ENCODE peak calls at places on chromosomes 1 and 21, in seven cellular contexts. D, M, N, U, T, G and F are unnamed samples.

GRCh38 chr21:14687277-14687642 is 141.1 kb upstream of the SAMSN1 start:
- DNase-seq in T (no peak), N (no peak), D (no peak), M (no peak), G (no peak), U (no peak), F (no peak)

GRCh38 chr1:84780000-84780716 is 89.9 kb upstream of the SSX2IP start:
- DNase-seq in M (no peak), T (no peak), D (peak), N (no peak), U (no peak), G (no peak), F (peak)

GRCh38 chr1:78237364-78237916 is 191.7 kb downstream of the GIPC2 start:
- DNase-seq in M (no peak), N (no peak), D (no peak), U (peak), G (no peak), T (no peak), F (peak)

GRCh38 chr1:163692266-163692665 is 370.5 kb downstream of the NUF2 start:
- DNase-seq in G (no peak), T (no peak), D (no peak), M (no peak), U (no peak), N (no peak), F (no peak)

GRCh38 chr1:182428043-182428442 is 21.9 kb upstream of the RGSL1 start:
- DNase-seq in G (no peak), M (no peak), D (no peak), T (no peak), N (no peak), U (no peak), F (no peak)

GRCh38 chr1:202576816-202577215 is 133.4 kb downstream of the SYT2 start:
- DNase-seq in U (no peak), G (no peak), M (no peak), N (no peak), D (no peak), T (no peak), F (peak)

GRCh38 chr1:215076312-215076711 is 6.2 kb upstream of the KCNK2 start:
- DNase-seq in U (no peak), N (no peak), G (no peak), D (no peak), T (peak), M (no peak), F (no peak)

GRCh38 chr1:48061162-48062136 is 64.3 kb upstream of the TRABD2B start:
- DNase-seq in G (peak), D (no peak), M (no peak), T (peak), N (no peak), U (peak), F (peak)

GRCh38 chr1:42085596-42085995 is 67.6 kb upstream of the GUCA2B start:
- DNase-seq in T (no peak), N (no peak), D (no peak), U (no peak), G (no peak), M (no peak), F (no peak)

GRCh38 chr1:64516301-64516700 is 46.4 kb downstream of the CACHD1 start:
- DNase-seq in M (no peak), N (no peak), G (no peak), U (no peak), D (no peak), T (no peak), F (no peak)

GRCh38 chr1:76871355-76871974 is 4.2 kb downstream of the ST6GALNAC5 start:
- DNase-seq in U (no peak), N (no peak), T (no peak), M (no peak), G (no peak), D (no peak), F (no peak)

GRCh38 chr1:168085401-168085872 is 51.3 kb downstream of the GPR161 start:
- DNase-seq in D (peak), U (no peak), T (no peak), G (no peak), N (no peak), M (no peak), F (peak)

GRCh38 chr21:34875830-34876229 is 173.3 kb downstream of the RUNX1 start:
- DNase-seq in G (no peak), N (no peak), D (no peak), U (no peak), T (no peak), M (no peak), F (no peak)

GRCh38 chr1:211326528-211327340 is at the start of gene TRAF5:
- DNase-seq in D (peak), G (no peak), U (peak), T (peak), M (no peak), N (peak), F (peak)

GRCh38 chr1:41621791-41622190 is 137.3 kb upstream of the EDN2 start:
- DNase-seq in D (peak), G (no peak), N (no peak), M (no peak), T (no peak), U (no peak), F (no peak)

GRCh38 chr1:92442351-92442750 is 44.4 kb downstream of the GFI1 start:
- DNase-seq in G (no peak), M (no peak), T (no peak), N (no peak), D (no peak), U (no peak), F (no peak)

GRCh38 chr1:179034720-179035119 is 9.0 kb downstream of the FAM20B start:
- DNase-seq in T (no peak), N (no peak), M (no peak), D (no peak), G (no peak), U (no peak), F (no peak)

GRCh38 chr1:248786106-248786665 is 30.6 kb upstream of the LYPD8 start:
- DNase-seq in D (no peak), G (no peak), M (no peak), U (no peak), N (no peak), T (no peak), F (no peak)

GRCh38 chr1:79079770-79080169 is 73.2 kb upstream of the ADGRL4 start:
- DNase-seq in G (no peak), U (no peak), T (no peak), N (no peak), M (no peak), D (no peak), F (no peak)

GRCh38 chr1:218462116-218462515 is 117.0 kb downstream of the TGFB2 start:
- DNase-seq in T (no peak), U (no peak), G (no peak), D (no peak), N (no peak), M (no peak), F (no peak)

GRCh38 chr1:238451006-238451405 is 560.3 kb upstream of the ZP4 start:
- DNase-seq in M (no peak), D (no peak), N (no peak), U (no peak), G (no peak), T (no peak), F (no peak)

GRCh38 chr1:31699341-31699891 is 4.4 kb downstream of the COL16A1 start:
- DNase-seq in U (no peak), T (peak), G (no peak), N (peak), M (no peak), D (no peak), F (no peak)

GRCh38 chr1:17059391-17060128 is 5.7 kb upstream of the SDHB start:
- DNase-seq in D (no peak), N (peak), G (peak), T (peak), M (no peak), U (peak), F (peak)

GRCh38 chr1:174039069-174039468 is 16.9 kb upstream of the RC3H1 start:
- DNase-seq in N (no peak), T (no peak), M (no peak), D (no peak), G (no peak), U (no peak), F (no peak)

GRCh38 chr1:235633220-235633540 is 16.4 kb downstream of the GNG4 start:
- DNase-seq in G (no peak), T (no peak), U (no peak), N (no peak), M (no peak), D (peak), F (no peak)

GRCh38 chr1:85681087-85681486 is 27.1 kb downstream of the ZNHIT6 start:
- DNase-seq in N (no peak), U (no peak), M (no peak), G (no peak), T (no peak), D (no peak), F (no peak)

GRCh38 chr21:15446193-15446592 is 283.6 kb upstream of the USP25 start:
- DNase-seq in T (no peak), D (no peak), N (no peak), U (no peak), M (no peak), G (no peak), F (no peak)

GRCh38 chr1:91884459-91885290 is 1.3 kb downstream of the TGFBR3 start:
- DNase-seq in U (peak), M (no peak), G (no peak), D (peak), T (peak), N (peak), F (peak)

GRCh38 chr1:93107395-93107794 is 28.3 kb downstream of the MTF2 start:
- DNase-seq in M (no peak), T (no peak), N (no peak), U (no peak), G (no peak), D (no peak), F (no peak)

GRCh38 chr1:90402893-90403849 is 313.9 kb downstream of the BARHL2 start:
- DNase-seq in T (peak), M (no peak), G (peak), N (no peak), U (peak), D (no peak), F (peak)

GRCh38 chr1:235004840-235005391 is 123.7 kb downstream of the TOMM20 start:
- DNase-seq in D (peak), G (no peak), M (no peak), T (no peak), N (no peak), U (no peak), F (no peak)

GRCh38 chr1:210646258-210646616 is 317.5 kb downstream of the HHAT start:
- DNase-seq in N (no peak), G (no peak), T (no peak), D (no peak), U (no peak), M (no peak), F (no peak)

GRCh38 chr1:43975249-43975961 is 645 bp downstream of the ATP6V0B start:
- DNase-seq in D (peak), U (peak), T (no peak), G (no peak), M (peak), N (peak), F (peak)

GRCh38 chr1:118688891-118689290 is 299.3 kb downstream of the TBX15 start:
- DNase-seq in U (no peak), M (no peak), N (no peak), G (no peak), T (no peak), D (no peak), F (no peak)

GRCh38 chr1:109910963-109911798 is 532 bp downstream of the CSF1 start:
- DNase-seq in U (no peak), G (no peak), D (no peak), T (no peak), N (peak), M (no peak), F (no peak)

GRCh38 chr1:1119272-1119890 is 3.5 kb upstream of the C1orf159 start:
- DNase-seq in M (no peak), U (peak), G (no peak), N (peak), D (peak), T (no peak), F (no peak)

GRCh38 chr1:109272021-109272799 is 10.7 kb downstream of the PSRC1 start:
- DNase-seq in N (peak), M (peak), G (no peak), T (no peak), D (no peak), U (peak), F (no peak)

GRCh38 chr1:95742591-95743089 is 508.6 kb downstream of the RWDD3 start:
- DNase-seq in D (no peak), N (no peak), T (no peak), M (no peak), G (no peak), U (no peak), F (no peak)

GRCh38 chr1:63413394-63413793 is 46.0 kb downstream of the ALG6 start:
- DNase-seq in G (no peak), T (no peak), M (no peak), D (no peak), U (no peak), N (no peak), F (no peak)

GRCh38 chr1:63418101-63418500 is 50.7 kb downstream of the ALG6 start:
- DNase-seq in M (no peak), T (no peak), N (no peak), G (no peak), D (no peak), U (no peak), F (no peak)

GRCh38 chr1:63411081-63411480 is 43.7 kb downstream of the ALG6 start:
- DNase-seq in U (no peak), M (no peak), N (no peak), G (no peak), D (no peak), T (no peak), F (no peak)

DNA sequence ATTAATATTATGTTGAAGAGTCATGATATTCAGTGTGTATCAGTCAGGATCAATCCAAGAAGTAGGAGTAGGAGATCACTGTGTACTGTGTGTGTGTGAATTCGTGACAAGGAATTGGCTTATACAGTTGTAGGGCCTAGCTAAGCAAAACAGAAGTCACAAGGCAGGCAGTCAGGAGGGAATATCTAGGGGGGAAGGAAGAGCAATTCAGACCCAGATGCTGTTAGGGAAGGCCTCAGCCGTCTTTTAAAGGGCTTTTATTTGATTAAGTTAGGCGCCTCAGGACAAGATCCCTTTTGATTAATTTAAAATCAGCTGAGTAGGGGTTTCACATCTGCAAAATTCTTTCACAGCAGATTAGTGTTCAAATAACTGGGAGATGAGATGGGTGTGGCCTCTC is 47.3 kb downstream of the ALG6 start:
- DNase-seq in T (peak), U (no peak), N (no peak), M (no peak), G (no peak), D (no peak), F (no peak)
- TF ChIP-seq POLR2AphosphoS5 in T (no peak), U (no peak), N (no peak), M (no peak), G (no peak), D (no peak), F (no peak)

GRCh38 chr1:6547301-6547700 is 7.0 kb downstream of the NOL9 start:
- DNase-seq in M (no peak), G (no peak), T (no peak), U (no peak), D (no peak), N (no peak), F (no peak)
- H3K27ac ChIP-seq in M (no peak), G (no peak), T (peak), U (no peak), D (no peak), N (no peak), F (no peak)

GRCh38 chr1:189435398-189435797 is 1042.3 kb downstream of the BRINP3 start:
- DNase-seq in T (no peak), G (no peak), N (no peak), U (no peak), M (no peak), D (no peak), F (no peak)
- TF ChIP-seq CTCF in T (no peak), G (no peak), N (no peak), U (no peak), M (no peak), D (no peak), F (no peak)

GRCh38 chr1:160548183-160548582 is 25.1 kb upstream of the SLAMF6 start:
- DNase-seq in N (no peak), T (no peak), M (no peak), U (no peak), G (no peak), D (no peak), F (no peak)
- TF ChIP-seq POLR2AphosphoS5 in N (no peak), T (no peak), M (no peak), U (no peak), G (no peak), D (no peak), F (no peak)

DNA sequence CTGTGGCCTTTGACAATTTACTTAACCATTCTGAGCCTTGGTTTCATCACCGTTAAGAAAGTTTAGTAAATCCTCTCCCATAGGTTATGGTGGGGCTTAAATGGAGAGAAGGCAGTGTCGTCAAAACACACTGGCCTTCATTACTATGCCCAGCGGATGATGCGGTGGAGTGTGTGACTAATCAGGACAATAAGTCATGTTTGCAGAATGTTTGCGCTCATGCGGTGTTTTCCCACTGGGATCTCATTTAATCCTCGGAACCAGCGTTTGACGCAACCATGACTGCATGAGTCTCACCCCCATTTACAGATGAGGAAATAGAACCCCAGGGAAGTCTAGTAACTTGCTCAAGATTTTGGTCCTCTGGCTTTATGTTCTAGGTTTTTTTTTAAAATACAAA is 17.5 kb downstream of the SLC26A9 start:
- DNase-seq in D (peak), G (peak), N (no peak), U (no peak), M (peak), T (no peak), F (no peak)
- H3K27ac ChIP-seq in D (no peak), G (no peak), N (no peak), U (no peak), M (no peak), T (no peak), F (no peak)

GRCh38 chr1:155000475-155000724 is 2.2 kb upstream of the ZBTB7B start:
- DNase-seq in M (peak), U (peak), D (no peak), T (no peak), G (no peak), N (peak), F (peak)

GRCh38 chr1:154998818-154999650 is 3.6 kb upstream of the ZBTB7B start:
- DNase-seq in T (peak), D (peak), U (peak), M (peak), G (no peak), N (peak), F (peak)

GRCh38 chr1:155000725-155001437 is 1.7 kb upstream of the ZBTB7B start:
- DNase-seq in G (no peak), T (peak), U (peak), D (peak), N (peak), M (peak), F (peak)

GRCh38 chr1:155001438-155001687 is 1.2 kb upstream of the ZBTB7B start:
- DNase-seq in N (no peak), M (no peak), T (no peak), U (no peak), G (no peak), D (no peak), F (no peak)

GRCh38 chr1:154999651-155000474 is 2.7 kb upstream of the ZBTB7B start:
- DNase-seq in M (no peak), N (peak), T (peak), D (no peak), U (peak), G (no peak), F (peak)
- TF ChIP-seq CTCF in M (no peak), N (no peak), T (no peak), D (no peak), U (no peak), G (no peak), F (no peak)

DNA sequence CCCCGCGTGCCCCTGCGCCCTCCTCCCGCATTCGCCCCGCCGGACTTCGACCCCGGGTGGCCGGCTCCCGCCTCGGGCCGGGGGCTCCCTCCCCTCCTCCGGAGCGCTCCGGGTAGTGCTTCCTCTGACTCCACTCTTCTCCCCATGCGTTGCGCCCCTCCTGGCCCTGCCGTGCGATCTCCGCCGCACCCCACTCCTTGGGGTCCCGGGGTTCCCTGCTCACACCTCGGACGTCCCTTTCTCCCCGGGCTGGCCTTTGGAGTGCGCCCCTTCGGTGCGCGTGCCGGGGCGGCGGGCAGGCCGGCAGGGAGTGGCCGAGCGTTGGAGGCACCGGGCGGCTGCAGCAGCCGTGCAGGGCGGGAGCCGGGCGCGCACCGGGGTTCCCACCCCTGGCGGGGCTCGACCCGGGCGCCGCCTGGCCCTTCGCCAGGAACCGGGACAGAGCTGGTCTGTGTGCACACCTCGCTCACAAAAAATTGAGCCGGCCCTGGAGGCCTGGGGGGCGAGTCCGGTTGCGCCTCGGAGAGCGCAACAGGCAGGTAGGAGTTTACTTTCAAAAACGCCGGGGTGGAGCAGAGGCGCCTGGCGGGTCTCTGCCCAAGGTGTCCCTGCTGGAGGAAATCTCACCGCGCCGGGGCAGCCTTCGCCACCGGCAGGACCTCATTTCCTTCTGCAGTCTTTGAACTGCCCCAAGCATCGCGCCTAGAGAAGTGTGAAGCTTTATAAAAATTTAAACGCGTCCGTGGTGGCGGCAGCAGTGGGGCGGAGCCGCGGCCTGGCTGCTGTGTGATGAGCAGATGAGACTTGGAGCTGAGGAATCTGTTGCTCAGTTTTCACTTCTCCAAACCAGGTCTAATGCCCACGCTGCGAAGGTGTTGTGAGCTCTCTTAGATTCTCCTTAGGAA is 650 bp downstream of the VANGL1 start:
- DNase-seq in M (no peak), U (peak), N (peak), G (no peak), D (peak), T (peak), F (peak)
- TF ChIP-seq POLR2AphosphoS5 in M (no peak), U (no peak), N (no peak), G (no peak), D (peak), T (no peak), F (no peak)

DNA sequence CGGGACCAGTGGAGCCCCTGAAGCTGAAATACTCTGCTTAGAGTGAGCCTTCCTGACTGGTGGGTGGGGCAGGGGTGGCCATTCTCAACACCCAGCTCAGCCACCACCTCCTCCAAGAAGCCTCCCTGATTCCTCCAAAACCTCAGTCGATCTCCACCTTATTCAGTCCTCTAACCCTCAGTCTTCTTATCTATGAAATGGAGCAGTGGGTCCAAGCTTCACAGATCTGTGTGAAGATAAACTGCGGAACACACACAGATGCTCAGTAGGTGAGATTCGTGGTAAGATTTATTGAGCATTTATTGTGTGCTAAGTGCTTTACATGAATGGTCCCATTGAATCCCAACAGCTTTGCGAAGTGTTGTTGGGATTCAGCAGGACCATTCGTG is 93.1 kb upstream of the RUNX3 start:
- DNase-seq in N (no peak), G (no peak), U (no peak), M (no peak), D (no peak), T (no peak), F (no peak)
- H3K27ac ChIP-seq in N (peak), G (no peak), U (peak), M (peak), D (peak), T (peak), F (no peak)